ENCODE peak calls at places on chromosomes 4 and X, in six cellular contexts. One of them, this sample, is unnamed.

GRCh38 chrX:72131317-72132294 is at the start of gene RTL5:
- DNase-seq in neural progenitor cell: peak
- DNase-seq in nephron progenitor cell: peak
- DNase-seq in GM12864: no peak
- DNase-seq in fibroblast of the aortic adventitia: peak
- DNase-seq in HFFc6: peak
- DNase-seq in this sample: peak

GRCh38 chr4:112766422-112766821 is 129.5 kb downstream of the LARP7 start:
- DNase-seq in neural progenitor cell: peak
- DNase-seq in nephron progenitor cell: peak
- DNase-seq in GM12864: no peak
- DNase-seq in fibroblast of the aortic adventitia: peak
- DNase-seq in HFFc6: peak
- DNase-seq in this sample: no peak

GRCh38 chr4:179530953-179531352 is 2088.7 kb upstream of the AGA start:
- DNase-seq in neural progenitor cell: no peak
- DNase-seq in nephron progenitor cell: no peak
- DNase-seq in GM12864: no peak
- DNase-seq in fibroblast of the aortic adventitia: no peak
- DNase-seq in HFFc6: no peak
- DNase-seq in this sample: no peak

GRCh38 chr4:3762753-3763511 is 3.3 kb upstream of the ADRA2C start:
- DNase-seq in neural progenitor cell: no peak
- DNase-seq in nephron progenitor cell: no peak
- DNase-seq in GM12864: no peak
- DNase-seq in fibroblast of the aortic adventitia: no peak
- DNase-seq in HFFc6: no peak
- DNase-seq in this sample: no peak

GRCh38 chrX:14758029-14758491 is 114.8 kb downstream of the FANCB start:
- DNase-seq in neural progenitor cell: no peak
- DNase-seq in nephron progenitor cell: no peak
- DNase-seq in GM12864: no peak
- DNase-seq in fibroblast of the aortic adventitia: no peak
- DNase-seq in HFFc6: no peak
- DNase-seq in this sample: no peak

GRCh38 chrX:118693843-118694242 is 33.6 kb upstream of the IL13RA1 start:
- DNase-seq in neural progenitor cell: no peak
- DNase-seq in nephron progenitor cell: no peak
- DNase-seq in GM12864: no peak
- DNase-seq in fibroblast of the aortic adventitia: no peak
- DNase-seq in HFFc6: no peak
- DNase-seq in this sample: no peak

GRCh38 chr4:108034560-108034959 is 44.9 kb downstream of the HADH start:
- DNase-seq in neural progenitor cell: no peak
- DNase-seq in nephron progenitor cell: no peak
- DNase-seq in GM12864: no peak
- DNase-seq in fibroblast of the aortic adventitia: no peak
- DNase-seq in HFFc6: no peak
- DNase-seq in this sample: no peak

GRCh38 chrX:39716802-39717540 is 380.8 kb downstream of the BCOR start:
- DNase-seq in neural progenitor cell: no peak
- DNase-seq in nephron progenitor cell: no peak
- DNase-seq in GM12864: no peak
- DNase-seq in fibroblast of the aortic adventitia: no peak
- DNase-seq in HFFc6: no peak
- DNase-seq in this sample: no peak

GRCh38 chr4:1896658-1896991 is 25.4 kb downstream of the NSD2 start:
- DNase-seq in neural progenitor cell: no peak
- DNase-seq in nephron progenitor cell: no peak
- DNase-seq in GM12864: no peak
- DNase-seq in fibroblast of the aortic adventitia: no peak
- DNase-seq in HFFc6: no peak
- DNase-seq in this sample: no peak

GRCh38 chr4:52266537-52267137 is 215.5 kb downstream of the SPATA18 start:
- DNase-seq in neural progenitor cell: no peak
- DNase-seq in nephron progenitor cell: no peak
- DNase-seq in GM12864: no peak
- DNase-seq in fibroblast of the aortic adventitia: no peak
- DNase-seq in HFFc6: no peak
- DNase-seq in this sample: no peak

GRCh38 chr4:23728393-23728792 is 161.5 kb downstream of the PPARGC1A start:
- DNase-seq in neural progenitor cell: no peak
- DNase-seq in nephron progenitor cell: no peak
- DNase-seq in GM12864: no peak
- DNase-seq in fibroblast of the aortic adventitia: peak
- DNase-seq in HFFc6: peak
- DNase-seq in this sample: peak

GRCh38 chrX:153526040-153526439 is 8.6 kb downstream of the ATP2B3 start:
- DNase-seq in neural progenitor cell: no peak
- DNase-seq in nephron progenitor cell: no peak
- DNase-seq in GM12864: no peak
- DNase-seq in fibroblast of the aortic adventitia: no peak
- DNase-seq in HFFc6: no peak
- DNase-seq in this sample: no peak

GRCh38 chrX:8919801-8920200 is 114.1 kb downstream of the FAM9B start:
- DNase-seq in neural progenitor cell: no peak
- DNase-seq in nephron progenitor cell: no peak
- DNase-seq in GM12864: no peak
- DNase-seq in fibroblast of the aortic adventitia: no peak
- DNase-seq in HFFc6: no peak
- DNase-seq in this sample: no peak

GRCh38 chr4:47930971-47931804 is 16.8 kb upstream of the NFXL1 start:
- DNase-seq in neural progenitor cell: no peak
- DNase-seq in nephron progenitor cell: no peak
- DNase-seq in GM12864: no peak
- DNase-seq in fibroblast of the aortic adventitia: peak
- DNase-seq in HFFc6: peak
- DNase-seq in this sample: no peak

GRCh38 chr4:77899607-77900006 is 37.0 kb downstream of the MRPL1 start:
- DNase-seq in neural progenitor cell: no peak
- DNase-seq in nephron progenitor cell: no peak
- DNase-seq in GM12864: no peak
- DNase-seq in fibroblast of the aortic adventitia: no peak
- DNase-seq in HFFc6: no peak
- DNase-seq in this sample: no peak

GRCh38 chrX:39047174-39047573 is 245.9 kb downstream of the MID1IP1 start:
- DNase-seq in neural progenitor cell: no peak
- DNase-seq in nephron progenitor cell: no peak
- DNase-seq in GM12864: no peak
- DNase-seq in fibroblast of the aortic adventitia: no peak
- DNase-seq in HFFc6: no peak
- DNase-seq in this sample: no peak

GRCh38 chr4:98151145-98151929 is 8.1 kb upstream of the STPG2 start:
- DNase-seq in neural progenitor cell: no peak
- DNase-seq in nephron progenitor cell: no peak
- DNase-seq in GM12864: no peak
- DNase-seq in fibroblast of the aortic adventitia: no peak
- DNase-seq in HFFc6: no peak
- DNase-seq in this sample: no peak

GRCh38 chr4:98148856-98149255 is 5.6 kb upstream of the STPG2 start:
- DNase-seq in neural progenitor cell: no peak
- DNase-seq in nephron progenitor cell: no peak
- DNase-seq in GM12864: no peak
- DNase-seq in fibroblast of the aortic adventitia: no peak
- DNase-seq in HFFc6: no peak
- DNase-seq in this sample: no peak

DNA sequence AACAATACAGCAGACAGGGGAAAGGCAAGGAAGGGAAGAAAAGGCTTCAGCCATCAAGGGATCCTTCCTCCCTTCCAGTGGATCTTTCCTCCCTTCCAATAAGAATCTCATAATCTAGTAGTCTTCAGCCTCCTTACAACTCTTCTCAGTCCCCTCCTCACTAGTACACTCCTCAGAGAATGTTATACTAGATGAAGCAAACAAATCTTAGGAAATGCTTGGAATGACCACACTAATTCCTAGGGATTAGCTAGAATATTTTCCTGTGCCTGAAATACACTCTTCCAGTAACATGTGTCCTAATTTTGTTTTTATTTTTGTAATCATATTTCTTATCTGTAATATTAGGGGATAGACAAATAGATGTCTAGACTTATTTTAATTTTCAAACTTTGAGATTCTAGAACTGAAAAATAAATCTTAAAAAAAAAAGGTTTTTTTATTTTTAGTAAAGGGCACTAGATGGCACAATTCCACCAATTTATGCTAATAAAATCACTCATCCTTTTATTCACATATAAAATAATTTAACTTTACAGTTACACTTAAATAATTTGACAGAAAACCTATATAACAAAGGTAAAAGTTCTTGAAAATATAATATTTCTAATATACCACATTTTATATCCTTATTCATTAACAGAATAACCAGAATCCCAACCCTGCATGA is 7.0 kb upstream of the STPG2 start:
- DNase-seq in neural progenitor cell: no peak
- DNase-seq in nephron progenitor cell: no peak
- DNase-seq in GM12864: no peak
- DNase-seq in fibroblast of the aortic adventitia: peak
- DNase-seq in HFFc6: no peak
- DNase-seq in this sample: no peak
- TF ChIP-seq CTCF in neural progenitor cell: peak
- TF ChIP-seq CTCF in nephron progenitor cell: peak
- TF ChIP-seq CTCF in GM12864: no peak
- TF ChIP-seq CTCF in fibroblast of the aortic adventitia: no peak
- TF ChIP-seq CTCF in HFFc6: peak
- TF ChIP-seq CTCF in this sample: no peak

GRCh38 chrX:68488657-68489056 is 10.2 kb upstream of the YIPF6 start:
- DNase-seq in neural progenitor cell: no peak
- DNase-seq in nephron progenitor cell: no peak
- DNase-seq in GM12864: no peak
- DNase-seq in fibroblast of the aortic adventitia: no peak
- DNase-seq in HFFc6: no peak
- DNase-seq in this sample: no peak

GRCh38 chrX:68492583-68492982 is 6.3 kb upstream of the YIPF6 start:
- DNase-seq in neural progenitor cell: no peak
- DNase-seq in nephron progenitor cell: no peak
- DNase-seq in GM12864: no peak
- DNase-seq in fibroblast of the aortic adventitia: no peak
- DNase-seq in HFFc6: no peak
- DNase-seq in this sample: no peak

GRCh38 chrX:68487254-68487653 is 11.6 kb upstream of the YIPF6 start:
- DNase-seq in neural progenitor cell: no peak
- DNase-seq in nephron progenitor cell: no peak
- DNase-seq in GM12864: no peak
- DNase-seq in fibroblast of the aortic adventitia: no peak
- DNase-seq in HFFc6: no peak
- DNase-seq in this sample: no peak

GRCh38 chrX:68487924-68488323 is 10.9 kb upstream of the YIPF6 start:
- DNase-seq in neural progenitor cell: no peak
- DNase-seq in nephron progenitor cell: no peak
- DNase-seq in GM12864: no peak
- DNase-seq in fibroblast of the aortic adventitia: no peak
- DNase-seq in HFFc6: no peak
- DNase-seq in this sample: no peak

GRCh38 chrX:68490644-68491043 is 8.2 kb upstream of the YIPF6 start:
- DNase-seq in neural progenitor cell: peak
- DNase-seq in nephron progenitor cell: no peak
- DNase-seq in GM12864: no peak
- DNase-seq in fibroblast of the aortic adventitia: peak
- DNase-seq in HFFc6: peak
- DNase-seq in this sample: no peak
- TF ChIP-seq CTCF in neural progenitor cell: peak
- TF ChIP-seq CTCF in nephron progenitor cell: peak
- TF ChIP-seq CTCF in GM12864: peak
- TF ChIP-seq CTCF in fibroblast of the aortic adventitia: peak
- TF ChIP-seq CTCF in HFFc6: peak
- TF ChIP-seq CTCF in this sample: peak

GRCh38 chr4:125334936-125335335 is 20.2 kb downstream of the FAT4 start:
- DNase-seq in neural progenitor cell: no peak
- DNase-seq in nephron progenitor cell: no peak
- DNase-seq in GM12864: no peak
- DNase-seq in fibroblast of the aortic adventitia: no peak
- DNase-seq in HFFc6: no peak
- DNase-seq in this sample: no peak
- TF ChIP-seq CTCF in neural progenitor cell: no peak
- TF ChIP-seq CTCF in nephron progenitor cell: no peak
- TF ChIP-seq CTCF in GM12864: no peak
- TF ChIP-seq CTCF in fibroblast of the aortic adventitia: no peak
- TF ChIP-seq CTCF in HFFc6: no peak
- TF ChIP-seq CTCF in this sample: no peak

DNA sequence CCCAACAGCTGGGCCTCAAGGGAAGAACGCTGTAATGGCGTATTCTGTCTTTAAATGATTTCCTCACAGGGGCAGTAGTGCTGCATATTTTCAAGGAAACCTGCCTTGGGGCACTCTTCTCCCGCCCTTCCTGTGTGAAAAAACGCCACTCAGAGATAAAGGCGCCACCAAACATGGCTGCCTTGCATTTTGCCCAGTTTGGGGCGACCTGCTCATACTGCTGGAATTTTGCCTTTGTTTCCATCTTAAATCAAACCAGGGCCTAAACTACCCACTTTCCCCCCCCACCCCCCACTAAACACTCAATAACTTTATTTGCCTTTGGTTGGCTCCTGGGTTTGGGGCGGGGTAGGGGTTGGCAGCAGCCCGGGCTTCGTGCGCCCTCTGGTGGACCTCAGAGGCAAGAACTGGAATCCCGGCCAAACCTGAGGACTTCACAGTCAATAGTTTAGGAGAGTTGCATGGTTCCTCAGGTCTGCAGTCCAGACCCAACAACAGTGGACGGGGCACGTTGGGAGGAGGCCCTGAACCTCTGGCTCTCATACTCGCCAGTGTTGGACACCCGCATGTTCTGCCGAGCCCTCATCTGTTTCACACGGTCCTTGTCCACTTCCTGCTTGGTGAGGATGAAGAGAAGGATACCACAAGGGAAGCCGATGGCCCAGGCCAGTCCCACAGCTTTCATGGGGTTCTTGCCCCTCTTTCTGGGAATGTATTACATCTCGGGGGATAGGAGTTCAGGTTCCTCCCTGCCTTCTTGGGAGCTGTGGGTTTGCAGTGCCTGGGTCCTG is 220.1 kb upstream of the STK26 start:
- DNase-seq in neural progenitor cell: no peak
- DNase-seq in nephron progenitor cell: no peak
- DNase-seq in GM12864: no peak
- DNase-seq in fibroblast of the aortic adventitia: peak
- DNase-seq in HFFc6: no peak
- DNase-seq in this sample: no peak
- TF ChIP-seq CTCF in neural progenitor cell: peak
- TF ChIP-seq CTCF in nephron progenitor cell: no peak
- TF ChIP-seq CTCF in GM12864: peak
- TF ChIP-seq CTCF in fibroblast of the aortic adventitia: peak
- TF ChIP-seq CTCF in HFFc6: peak
- TF ChIP-seq CTCF in this sample: no peak

GRCh38 chr4:10366628-10367027 is 90.6 kb downstream of the ZNF518B start:
- DNase-seq in neural progenitor cell: no peak
- DNase-seq in nephron progenitor cell: no peak
- DNase-seq in GM12864: no peak
- DNase-seq in fibroblast of the aortic adventitia: no peak
- DNase-seq in HFFc6: no peak
- DNase-seq in this sample: no peak

GRCh38 chr4:10369517-10369916 is 87.7 kb downstream of the ZNF518B start:
- DNase-seq in neural progenitor cell: no peak
- DNase-seq in nephron progenitor cell: no peak
- DNase-seq in GM12864: no peak
- DNase-seq in fibroblast of the aortic adventitia: no peak
- DNase-seq in HFFc6: no peak
- DNase-seq in this sample: no peak

GRCh38 chr4:10364194-10364593 is 93.0 kb downstream of the ZNF518B start:
- DNase-seq in neural progenitor cell: no peak
- DNase-seq in nephron progenitor cell: no peak
- DNase-seq in GM12864: no peak
- DNase-seq in fibroblast of the aortic adventitia: no peak
- DNase-seq in HFFc6: no peak
- DNase-seq in this sample: no peak
- TF ChIP-seq CTCF in neural progenitor cell: no peak
- TF ChIP-seq CTCF in nephron progenitor cell: no peak
- TF ChIP-seq CTCF in GM12864: no peak
- TF ChIP-seq CTCF in fibroblast of the aortic adventitia: no peak
- TF ChIP-seq CTCF in HFFc6: no peak
- TF ChIP-seq CTCF in this sample: no peak

GRCh38 chr4:183838987-183839712 is 66.0 kb upstream of the STOX2 start:
- DNase-seq in neural progenitor cell: peak
- DNase-seq in nephron progenitor cell: no peak
- DNase-seq in GM12864: no peak
- DNase-seq in fibroblast of the aortic adventitia: peak
- DNase-seq in HFFc6: no peak
- DNase-seq in this sample: no peak
- TF ChIP-seq CTCF in neural progenitor cell: peak
- TF ChIP-seq CTCF in nephron progenitor cell: no peak
- TF ChIP-seq CTCF in GM12864: no peak
- TF ChIP-seq CTCF in fibroblast of the aortic adventitia: no peak
- TF ChIP-seq CTCF in HFFc6: no peak
- TF ChIP-seq CTCF in this sample: no peak

This sample was measured in BJ.